ENCODE peak calls at places on chromosomes 13 and 19, in ten cellular contexts. S is fibroblast of lung, L is endothelial cell, N is body of pancreas, X is KG1, Y is astrocyte of the spinal cord, C is HFFc6, M is hepatic stellate cell, B is glomerular endothelial cell, H is AG04450. A is an unnamed sample.

GRCh38 chr13:33126909-33127607 is 110.8 kb downstream of the KL start:
- DNase-seq in S (peak), L (no peak), N (no peak), X (no peak), Y (no peak), C (peak), M (peak), B (no peak), H (no peak), A (no peak)

GRCh38 chr19:38308006-38308766 is 4.1 kb downstream of the C19orf33 start:
- DNase-seq in S (no peak), L (no peak), N (no peak), X (no peak), Y (no peak), C (no peak), M (no peak), B (no peak), H (no peak), A (no peak)

GRCh38 chr19:57511484-57511883 is 11.7 kb downstream of the ZNF773 start:
- DNase-seq in S (no peak), L (no peak), N (no peak), X (no peak), Y (no peak), C (no peak), M (no peak), B (no peak), H (no peak), A (no peak)

GRCh38 chr19:50552540-50552939 is 15.7 kb downstream of the LRRC4B start:
- DNase-seq in S (no peak), L (no peak), N (no peak), X (no peak), Y (no peak), C (no peak), M (no peak), B (no peak), H (no peak), A (no peak)

GRCh38 chr19:30334841-30335240 is 37.3 kb upstream of the ZNF536 start:
- DNase-seq in S (no peak), L (no peak), N (no peak), X (no peak), Y (no peak), C (no peak), M (no peak), B (no peak), H (no peak), A (no peak)

GRCh38 chr13:112928958-112929777 is 39.8 kb upstream of the MCF2L start:
- DNase-seq in S (peak), L (no peak), N (peak), X (no peak), Y (peak), C (no peak), M (peak), B (peak), H (no peak), A (no peak)

GRCh38 chr19:56333506-56333905 is 18.9 kb upstream of the ZSCAN5A start:
- DNase-seq in S (peak), L (peak), N (peak), X (peak), Y (peak), C (peak), M (peak), B (no peak), H (peak), A (peak)

GRCh38 chr19:3319643-3320353 is 46.6 kb upstream of the NFIC start:
- DNase-seq in S (no peak), L (no peak), N (no peak), X (no peak), Y (peak), C (peak), M (no peak), B (no peak), H (no peak), A (no peak)

GRCh38 chr13:25951831-25952230 is 100.0 kb downstream of the SHISA2 start:
- DNase-seq in S (no peak), L (no peak), N (no peak), X (no peak), Y (no peak), C (no peak), M (no peak), B (no peak), H (no peak), A (no peak)

GRCh38 chr19:7395793-7396192 is 47.1 kb downstream of the ARHGEF18 start:
- DNase-seq in S (no peak), L (no peak), N (no peak), X (no peak), Y (no peak), C (no peak), M (no peak), B (no peak), H (no peak), A (no peak)

GRCh38 chr19:55034751-55035150 is 3.3 kb downstream of the GP6 start:
- DNase-seq in S (no peak), L (no peak), N (no peak), X (no peak), Y (no peak), C (no peak), M (no peak), B (no peak), H (no peak), A (no peak)

GRCh38 chr19:38514812-38515633 is 81.5 kb downstream of the RYR1 start:
- DNase-seq in S (peak), L (peak), N (peak), X (peak), Y (peak), C (peak), M (peak), B (no peak), H (peak), A (peak)

A was measured in nephron progenitor cell.